ENCODE peak calls at places on chromosomes 6 and 20, in six cellular contexts. C, H, Z, J, A and V are unnamed samples.

GRCh38 chr20:41135187-41135887 is 2.0 kb upstream of the PLCG1 start:
- DNase-seq in H (peak; percentile 44), J (no peak), A (peak; percentile 69), Z (peak; percentile 53), C (peak; percentile 70), V (peak; percentile 70)

GRCh38 chr6:127225497-127225896 is 41.2 kb upstream of the RNF146 start:
- DNase-seq in C (no peak), Z (no peak), A (no peak), J (no peak), H (no peak), V (no peak)

GRCh38 chr20:53298900-53299299 is 294.7 kb downstream of the ZNF217 start:
- DNase-seq in Z (no peak), A (no peak), J (no peak), C (no peak), H (no peak), V (no peak)

GRCh38 chr6:33980176-33980805 is 165.6 kb downstream of the GRM4 start:
- DNase-seq in A (no peak), Z (no peak), H (no peak), C (no peak), J (no peak), V (no peak)

GRCh38 chr20:38893485-38894090 is 32.6 kb upstream of the FAM83D start:
- DNase-seq in A (peak; percentile 85), C (peak; percentile 43), J (peak; percentile 38), Z (peak; percentile 65), H (peak; percentile 63), V (peak; percentile 70)

GRCh38 chr20:25600632-25601031 is 15.3 kb upstream of the NINL start:
- DNase-seq in J (no peak), C (peak; percentile 59), A (no peak), Z (no peak), H (no peak), V (no peak)

GRCh38 chr6:52049252-52050050 is 38.0 kb downstream of the PKHD1 start:
- DNase-seq in Z (peak; percentile 49), C (peak; percentile 33), J (peak; percentile 11), H (peak; percentile 21), A (peak; percentile 38), V (peak; percentile 57)

GRCh38 chr6:126113261-126113660 is 126.9 kb downstream of the TRMT11 start:
- DNase-seq in A (no peak), J (no peak), Z (no peak), C (no peak), H (no peak), V (no peak)

GRCh38 chr6:147693185-147693584 is 184.7 kb downstream of the SAMD5 start:
- DNase-seq in C (no peak), Z (no peak), J (no peak), H (no peak), A (no peak), V (no peak)

GRCh38 chr6:164214066-164214465 is 799.5 kb downstream of the QKI start:
- DNase-seq in J (no peak), Z (no peak), C (no peak), H (no peak), A (no peak), V (peak; percentile 3)

GRCh38 chr6:145044606-145045275 is 690.6 kb downstream of the EPM2A start:
- DNase-seq in C (no peak), J (no peak), H (no peak), A (no peak), Z (peak; percentile 68), V (no peak)

GRCh38 chr6:108001696-108002231 is 43.8 kb upstream of the SEC63 start:
- DNase-seq in J (no peak), H (peak; percentile 9), C (peak; percentile 96), A (no peak), Z (no peak), V (no peak)

GRCh38 chr6:156848533-156848932 is 71.4 kb downstream of the ARID1B start:
- DNase-seq in J (no peak), H (no peak), A (no peak), C (no peak), Z (peak; percentile 83), V (peak; percentile 66)

GRCh38 chr20:58504566-58504965 is 10.6 kb downstream of the APCDD1L start:
- DNase-seq in H (no peak), C (no peak), Z (no peak), J (no peak), A (no peak), V (no peak)

GRCh38 chr6:148272084-148272483 is 70.6 kb upstream of the SASH1 start:
- DNase-seq in Z (peak; percentile 89), J (no peak), H (no peak), C (no peak), A (no peak), V (no peak)

GRCh38 chr20:3318226-3318884 is 79.4 kb upstream of the SLC4A11 start:
- DNase-seq in Z (no peak), J (no peak), H (no peak), C (no peak), A (no peak), V (no peak)

GRCh38 chr6:84953401-84953800 is 189.0 kb upstream of the TBX18 start:
- DNase-seq in C (no peak), H (no peak), A (no peak), J (no peak), Z (peak; percentile 16), V (no peak)

GRCh38 chr6:140806431-140806830 is 1326.3 kb upstream of the GJE1 start:
- DNase-seq in H (no peak), A (no peak), C (no peak), Z (no peak), J (no peak), V (no peak)

GRCh38 chr6:55397986-55398385 is 70.7 kb downstream of the GFRAL start:
- DNase-seq in J (no peak), C (no peak), H (no peak), A (no peak), Z (no peak), V (no peak)

GRCh38 chr6:90382760-90383159 is 86.1 kb upstream of the BACH2 start:
- DNase-seq in C (no peak), H (no peak), J (no peak), Z (no peak), A (no peak), V (no peak)

GRCh38 chr20:25323486-25324246 is 67.0 kb downstream of the ABHD12 start:
- DNase-seq in A (no peak), Z (no peak), C (no peak), J (no peak), H (no peak), V (no peak)

GRCh38 chr6:158060447-158061360 is 79.0 kb downstream of the SYNJ2 start:
- DNase-seq in C (no peak), Z (peak; percentile 92), J (no peak), A (no peak), H (peak; percentile 87), V (peak; percentile 44)

GRCh38 chr6:40946738-40947301 is 92.2 kb downstream of the UNC5CL start:
- DNase-seq in A (no peak), J (no peak), H (no peak), C (no peak), Z (no peak), V (no peak)

GRCh38 chr6:159107451-159108260 is 61.5 kb upstream of the FNDC1 start:
- DNase-seq in Z (no peak), C (no peak), H (no peak), J (no peak), A (no peak), V (no peak)

GRCh38 chr6:116210750-116211425 is 43.0 kb downstream of the TSPYL4 start:
- DNase-seq in H (peak; percentile 33), J (no peak), A (no peak), Z (no peak), C (no peak), V (no peak)

GRCh38 chr6:117481278-117481925 is 1.1 kb upstream of the DCBLD1 start:
- DNase-seq in C (peak; percentile 84), H (no peak), J (no peak), Z (no peak), A (peak; percentile 15), V (peak; percentile 29)
- H3K4me3 ChIP-seq in C (peak overlapping the region; percentile 91), H (no peak overlapping the region), J (no peak overlapping the region), Z (no peak overlapping the region), A (peak overlapping the region; percentile 0), V (no peak overlapping the region)

GRCh38 chr20:48003021-48003420 is 217.7 kb upstream of the SULF2 start:
- DNase-seq in Z (no peak), C (no peak), A (no peak), H (no peak), J (no peak), V (no peak)

GRCh38 chr20:47998736-47999135 is 213.5 kb upstream of the SULF2 start:
- DNase-seq in Z (no peak), H (no peak), C (no peak), A (no peak), J (no peak), V (peak; percentile 95)

GRCh38 chr20:47999166-47999565 is 213.9 kb upstream of the SULF2 start:
- DNase-seq in A (no peak), J (no peak), C (no peak), Z (no peak), H (no peak), V (no peak)

GRCh38 chr20:48006036-48006833 is 221.0 kb upstream of the SULF2 start:
- DNase-seq in Z (no peak), C (no peak), A (no peak), J (peak; percentile 56), H (no peak), V (peak; percentile 97)

GRCh38 chr20:48002517-48002970 is 217.3 kb upstream of the SULF2 start:
- DNase-seq in C (no peak), Z (no peak), H (no peak), A (no peak), J (peak; percentile 94), V (peak; percentile 93)
- TF ChIP-seq MAX in C (no peak), Z (no peak), H (no peak), A (no peak), J (no peak), V (no peak)

GRCh38 chr6:105398859-105399258 is 4.0 kb downstream of the PREP start:
- DNase-seq in Z (no peak), C (no peak), A (no peak), H (no peak), J (no peak), V (no peak)

GRCh38 chr6:105400501-105400900 is 2.4 kb downstream of the PREP start:
- DNase-seq in H (no peak), J (no peak), A (no peak), Z (no peak), C (no peak), V (peak; percentile 78)

GRCh38 chr6:105402090-105402980 is 547 bp downstream of the PREP start:
- DNase-seq in J (no peak), Z (peak; percentile 52), A (no peak), C (peak; percentile 25), H (peak; percentile 41), V (peak; percentile 67)

GRCh38 chr6:105401247-105402089 is 1.4 kb downstream of the PREP start:
- DNase-seq in C (no peak), A (no peak), H (no peak), J (no peak), Z (no peak), V (peak; percentile 20)

GRCh38 chr6:105402981-105403935 is at the start of gene PREP:
- DNase-seq in J (peak; percentile 28), H (peak; percentile 85), Z (peak; percentile 85), C (peak; percentile 67), A (peak; percentile 84), V (peak; percentile 95)
- TF ChIP-seq MYC in J (no peak), H (no peak), Z (no peak), C (no peak), A (no peak), V (peak; percentile 38)

DNA sequence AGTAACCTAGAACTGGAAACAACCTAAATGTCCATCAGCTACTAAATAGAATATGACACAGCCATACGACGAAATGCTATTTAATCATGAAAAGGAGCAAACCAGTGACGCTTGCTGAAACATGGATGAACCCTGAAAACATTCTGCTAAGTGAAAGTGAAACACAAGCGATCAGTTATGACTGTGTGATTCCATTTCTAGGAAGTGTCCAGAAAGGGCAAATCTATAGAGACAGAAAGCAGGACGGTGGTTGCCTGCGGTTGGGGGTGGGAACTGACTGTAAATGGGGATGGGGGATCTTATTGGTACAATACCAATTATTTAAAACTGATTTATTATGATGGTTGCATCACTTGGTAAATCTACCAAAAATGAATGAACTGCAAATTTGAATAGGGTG is 126.8 kb downstream of the IPCEF1 start:
- DNase-seq in J (no peak), C (no peak), A (no peak), H (no peak), Z (no peak), V (no peak)
- H3K4me3 ChIP-seq in J (peak overlapping the region; percentile 4), C (peak overlapping the region; percentile 16), A (no peak overlapping the region), H (no peak overlapping the region), Z (no peak overlapping the region), V (no peak overlapping the region)